ENCODE peak calls at places on chromosomes 3 and 15, in seven cellular contexts. One of them, this sample, is unnamed.

GRCh38 chr3:140285380-140285779 is 350.4 kb downstream of the CLSTN2 start:
- DNase-seq in NCI-H1092: peak
- DNase-seq in stimulated activated CD4-positive, alpha-beta T cell treated with anti-CD3 and anti-CD28 coated beads, Interleukin-12 subunit alpha, Interleukin-12 subunit beta, amount 100 ng/mL, for 4 hours: no peak
- DNase-seq in MG63: no peak
- DNase-seq in memory B cell: no peak
- DNase-seq in activated CD4-positive, alpha-beta T cell treated with anti-CD3 and anti-CD28 coated beads, Interleukin-2, amount 50 U/mL, for 24 hours: no peak
- DNase-seq in fibroblast of lung: no peak
- DNase-seq in this sample: no peak

GRCh38 chr3:183435701-183436100 is 7.3 kb upstream of the MCF2L2 start:
- DNase-seq in fibroblast of lung: no peak
- DNase-seq in activated CD4-positive, alpha-beta T cell treated with anti-CD3 and anti-CD28 coated beads, Interleukin-2, amount 50 U/mL, for 24 hours: no peak
- DNase-seq in NCI-H1092: no peak
- DNase-seq in stimulated activated CD4-positive, alpha-beta T cell treated with anti-CD3 and anti-CD28 coated beads, Interleukin-12 subunit alpha, Interleukin-12 subunit beta, amount 100 ng/mL, for 4 hours: no peak
- DNase-seq in memory B cell: no peak
- DNase-seq in MG63: no peak
- DNase-seq in this sample: no peak

GRCh38 chr3:32963871-32964270 is 12.4 kb downstream of the CCR4 start:
- DNase-seq in stimulated activated CD4-positive, alpha-beta T cell treated with anti-CD3 and anti-CD28 coated beads, Interleukin-12 subunit alpha, Interleukin-12 subunit beta, amount 100 ng/mL, for 4 hours: no peak
- DNase-seq in MG63: no peak
- DNase-seq in activated CD4-positive, alpha-beta T cell treated with anti-CD3 and anti-CD28 coated beads, Interleukin-2, amount 50 U/mL, for 24 hours: no peak
- DNase-seq in fibroblast of lung: no peak
- DNase-seq in memory B cell: no peak
- DNase-seq in NCI-H1092: no peak
- DNase-seq in this sample: no peak

GRCh38 chr15:29924750-29925149 is 102.5 kb upstream of the TJP1 start:
- DNase-seq in stimulated activated CD4-positive, alpha-beta T cell treated with anti-CD3 and anti-CD28 coated beads, Interleukin-12 subunit alpha, Interleukin-12 subunit beta, amount 100 ng/mL, for 4 hours: no peak
- DNase-seq in NCI-H1092: no peak
- DNase-seq in activated CD4-positive, alpha-beta T cell treated with anti-CD3 and anti-CD28 coated beads, Interleukin-2, amount 50 U/mL, for 24 hours: no peak
- DNase-seq in fibroblast of lung: peak
- DNase-seq in MG63: peak
- DNase-seq in memory B cell: no peak
- DNase-seq in this sample: peak

GRCh38 chr3:51642462-51642861 is 28.6 kb upstream of the TEX264 start:
- DNase-seq in fibroblast of lung: peak
- DNase-seq in memory B cell: no peak
- DNase-seq in stimulated activated CD4-positive, alpha-beta T cell treated with anti-CD3 and anti-CD28 coated beads, Interleukin-12 subunit alpha, Interleukin-12 subunit beta, amount 100 ng/mL, for 4 hours: no peak
- DNase-seq in MG63: no peak
- DNase-seq in NCI-H1092: no peak
- DNase-seq in activated CD4-positive, alpha-beta T cell treated with anti-CD3 and anti-CD28 coated beads, Interleukin-2, amount 50 U/mL, for 24 hours: no peak
- DNase-seq in this sample: no peak

GRCh38 chr3:153244961-153245360 is 82.9 kb downstream of the RAP2B start:
- DNase-seq in NCI-H1092: no peak
- DNase-seq in fibroblast of lung: peak
- DNase-seq in activated CD4-positive, alpha-beta T cell treated with anti-CD3 and anti-CD28 coated beads, Interleukin-2, amount 50 U/mL, for 24 hours: no peak
- DNase-seq in stimulated activated CD4-positive, alpha-beta T cell treated with anti-CD3 and anti-CD28 coated beads, Interleukin-12 subunit alpha, Interleukin-12 subunit beta, amount 100 ng/mL, for 4 hours: no peak
- DNase-seq in MG63: no peak
- DNase-seq in memory B cell: no peak
- DNase-seq in this sample: no peak

GRCh38 chr3:17845026-17845425 is 102.6 kb upstream of the TBC1D5 start:
- DNase-seq in memory B cell: no peak
- DNase-seq in activated CD4-positive, alpha-beta T cell treated with anti-CD3 and anti-CD28 coated beads, Interleukin-2, amount 50 U/mL, for 24 hours: no peak
- DNase-seq in stimulated activated CD4-positive, alpha-beta T cell treated with anti-CD3 and anti-CD28 coated beads, Interleukin-12 subunit alpha, Interleukin-12 subunit beta, amount 100 ng/mL, for 4 hours: no peak
- DNase-seq in MG63: no peak
- DNase-seq in NCI-H1092: no peak
- DNase-seq in fibroblast of lung: no peak
- DNase-seq in this sample: no peak

GRCh38 chr3:177250108-177250507 is 52.8 kb upstream of the TBL1XR1 start:
- DNase-seq in memory B cell: no peak
- DNase-seq in MG63: no peak
- DNase-seq in NCI-H1092: no peak
- DNase-seq in fibroblast of lung: no peak
- DNase-seq in activated CD4-positive, alpha-beta T cell treated with anti-CD3 and anti-CD28 coated beads, Interleukin-2, amount 50 U/mL, for 24 hours: no peak
- DNase-seq in stimulated activated CD4-positive, alpha-beta T cell treated with anti-CD3 and anti-CD28 coated beads, Interleukin-12 subunit alpha, Interleukin-12 subunit beta, amount 100 ng/mL, for 4 hours: no peak
- DNase-seq in this sample: no peak

GRCh38 chr3:100720423-100720822 is 11.1 kb downstream of the TFG start:
- DNase-seq in activated CD4-positive, alpha-beta T cell treated with anti-CD3 and anti-CD28 coated beads, Interleukin-2, amount 50 U/mL, for 24 hours: no peak
- DNase-seq in fibroblast of lung: no peak
- DNase-seq in MG63: no peak
- DNase-seq in memory B cell: no peak
- DNase-seq in stimulated activated CD4-positive, alpha-beta T cell treated with anti-CD3 and anti-CD28 coated beads, Interleukin-12 subunit alpha, Interleukin-12 subunit beta, amount 100 ng/mL, for 4 hours: no peak
- DNase-seq in NCI-H1092: no peak
- DNase-seq in this sample: no peak

GRCh38 chr3:131218196-131218595 is 163.4 kb upstream of the NUDT16 start:
- DNase-seq in fibroblast of lung: no peak
- DNase-seq in activated CD4-positive, alpha-beta T cell treated with anti-CD3 and anti-CD28 coated beads, Interleukin-2, amount 50 U/mL, for 24 hours: no peak
- DNase-seq in stimulated activated CD4-positive, alpha-beta T cell treated with anti-CD3 and anti-CD28 coated beads, Interleukin-12 subunit alpha, Interleukin-12 subunit beta, amount 100 ng/mL, for 4 hours: no peak
- DNase-seq in memory B cell: no peak
- DNase-seq in NCI-H1092: no peak
- DNase-seq in MG63: peak
- DNase-seq in this sample: peak

GRCh38 chr15:48680841-48681240 is 35.3 kb upstream of the FBN1 start:
- DNase-seq in NCI-H1092: no peak
- DNase-seq in stimulated activated CD4-positive, alpha-beta T cell treated with anti-CD3 and anti-CD28 coated beads, Interleukin-12 subunit alpha, Interleukin-12 subunit beta, amount 100 ng/mL, for 4 hours: no peak
- DNase-seq in fibroblast of lung: peak
- DNase-seq in activated CD4-positive, alpha-beta T cell treated with anti-CD3 and anti-CD28 coated beads, Interleukin-2, amount 50 U/mL, for 24 hours: no peak
- DNase-seq in memory B cell: no peak
- DNase-seq in MG63: no peak
- DNase-seq in this sample: peak

GRCh38 chr3:52253314-52254260 is 8.0 kb downstream of the PPM1M start:
- DNase-seq in MG63: no peak
- DNase-seq in stimulated activated CD4-positive, alpha-beta T cell treated with anti-CD3 and anti-CD28 coated beads, Interleukin-12 subunit alpha, Interleukin-12 subunit beta, amount 100 ng/mL, for 4 hours: peak
- DNase-seq in NCI-H1092: no peak
- DNase-seq in fibroblast of lung: no peak
- DNase-seq in activated CD4-positive, alpha-beta T cell treated with anti-CD3 and anti-CD28 coated beads, Interleukin-2, amount 50 U/mL, for 24 hours: peak
- DNase-seq in memory B cell: peak
- DNase-seq in this sample: no peak

GRCh38 chr3:16472593-16472992 is 40.9 kb downstream of the RFTN1 start:
- DNase-seq in NCI-H1092: no peak
- DNase-seq in stimulated activated CD4-positive, alpha-beta T cell treated with anti-CD3 and anti-CD28 coated beads, Interleukin-12 subunit alpha, Interleukin-12 subunit beta, amount 100 ng/mL, for 4 hours: no peak
- DNase-seq in MG63: no peak
- DNase-seq in memory B cell: no peak
- DNase-seq in fibroblast of lung: no peak
- DNase-seq in activated CD4-positive, alpha-beta T cell treated with anti-CD3 and anti-CD28 coated beads, Interleukin-2, amount 50 U/mL, for 24 hours: no peak
- DNase-seq in this sample: no peak

GRCh38 chr3:58560771-58561311 is 16.4 kb downstream of the FAM107A start:
- DNase-seq in NCI-H1092: no peak
- DNase-seq in activated CD4-positive, alpha-beta T cell treated with anti-CD3 and anti-CD28 coated beads, Interleukin-2, amount 50 U/mL, for 24 hours: no peak
- DNase-seq in fibroblast of lung: peak
- DNase-seq in stimulated activated CD4-positive, alpha-beta T cell treated with anti-CD3 and anti-CD28 coated beads, Interleukin-12 subunit alpha, Interleukin-12 subunit beta, amount 100 ng/mL, for 4 hours: no peak
- DNase-seq in MG63: peak
- DNase-seq in memory B cell: no peak
- DNase-seq in this sample: peak

GRCh38 chr3:124986153-124987143 is 51.9 kb upstream of the MUC13 start:
- DNase-seq in memory B cell: no peak
- DNase-seq in NCI-H1092: no peak
- DNase-seq in stimulated activated CD4-positive, alpha-beta T cell treated with anti-CD3 and anti-CD28 coated beads, Interleukin-12 subunit alpha, Interleukin-12 subunit beta, amount 100 ng/mL, for 4 hours: no peak
- DNase-seq in fibroblast of lung: peak
- DNase-seq in MG63: peak
- DNase-seq in activated CD4-positive, alpha-beta T cell treated with anti-CD3 and anti-CD28 coated beads, Interleukin-2, amount 50 U/mL, for 24 hours: no peak
- DNase-seq in this sample: peak